ENCODE peak calls at places on chromosomes 4 and X, in eight cellular contexts. B, G, A, L, K, P, F and H are unnamed samples.

GRCh38 chr4:30789219-30789671 is 69.1 kb downstream of the PCDH7 start:
- DNase-seq in L (peak), K (no peak), B (no peak), A (no peak), P (no peak), F (no peak), G (no peak), H (no peak)

GRCh38 chr4:37960679-37961078 is 481 bp downstream of the PTTG2 start:
- DNase-seq in B (no peak), P (no peak), A (no peak), F (no peak), G (no peak), K (no peak), L (no peak), H (no peak)

GRCh38 chr4:153114771-153115321 is 89.4 kb upstream of the TRIM2 start:
- DNase-seq in F (peak), A (peak), B (no peak), G (no peak), P (no peak), L (peak), K (no peak), H (peak)

GRCh38 chr4:47641755-47642154 is 156.7 kb downstream of the ATP10D start:
- DNase-seq in K (no peak), P (no peak), G (no peak), L (no peak), B (no peak), F (peak), A (no peak), H (no peak)

GRCh38 chrX:123736333-123736921 is 3.6 kb upstream of the THOC2 start:
- DNase-seq in F (peak), G (peak), L (peak), P (no peak), B (no peak), A (peak), K (no peak), H (no peak)

GRCh38 chr4:1753692-1754311 is 32.5 kb downstream of the TACC3 start:
- DNase-seq in G (no peak), L (no peak), A (no peak), B (no peak), F (no peak), K (no peak), P (no peak), H (no peak)

GRCh38 chr4:15020502-15021286 is 18.4 kb downstream of the CPEB2 start:
- DNase-seq in K (no peak), A (no peak), F (no peak), G (no peak), L (no peak), B (no peak), P (no peak), H (no peak)

GRCh38 chr4:82429728-82430192 is 502 bp downstream of the HNRNPDL start:
- DNase-seq in B (no peak), L (no peak), G (no peak), A (no peak), F (no peak), K (peak), P (no peak), H (no peak)

GRCh38 chrX:40581333-40581910 is 652 bp downstream of the ATP6AP2 start:
- DNase-seq in P (no peak), B (no peak), A (peak), K (no peak), G (no peak), F (peak), L (no peak), H (no peak)

GRCh38 chr4:185637162-185637875 is 102.0 kb upstream of the PDLIM3 start:
- DNase-seq in P (no peak), L (peak), B (no peak), F (no peak), G (no peak), A (no peak), K (no peak), H (no peak)

GRCh38 chrX:3442685-3443084 is 96.2 kb upstream of the MXRA5 start:
- DNase-seq in G (no peak), B (no peak), P (no peak), L (no peak), K (no peak), A (no peak), F (no peak), H (no peak)

GRCh38 chrX:16664626-16665025 is 14.7 kb downstream of the S100G start:
- DNase-seq in K (no peak), F (no peak), B (no peak), P (no peak), A (no peak), L (no peak), G (no peak), H (no peak)

GRCh38 chr4:126563389-126563788 is 1069.4 kb upstream of the INTU start:
- DNase-seq in A (no peak), L (no peak), K (no peak), B (no peak), G (no peak), F (no peak), P (no peak), H (no peak)

GRCh38 chrX:80335062-80335830 is 85.0 kb upstream of the TENT5D start:
- DNase-seq in A (peak), K (peak), G (no peak), F (peak), P (peak), B (peak), L (peak), H (no peak)
- H3K4me3 ChIP-seq in A (peak), K (peak), G (no peak), F (peak), P (peak), B (peak), L (peak), H (peak)

GRCh38 chr4:24793219-24794005 is 2.0 kb upstream of the SOD3 start:
- DNase-seq in A (no peak), B (no peak), L (no peak), P (no peak), F (no peak), G (no peak), K (no peak), H (peak)
- TF ChIP-seq CTCF in A (peak), B (no peak), L (peak), P (peak), F (peak), G (peak), K (no peak), H (peak)

DNA sequence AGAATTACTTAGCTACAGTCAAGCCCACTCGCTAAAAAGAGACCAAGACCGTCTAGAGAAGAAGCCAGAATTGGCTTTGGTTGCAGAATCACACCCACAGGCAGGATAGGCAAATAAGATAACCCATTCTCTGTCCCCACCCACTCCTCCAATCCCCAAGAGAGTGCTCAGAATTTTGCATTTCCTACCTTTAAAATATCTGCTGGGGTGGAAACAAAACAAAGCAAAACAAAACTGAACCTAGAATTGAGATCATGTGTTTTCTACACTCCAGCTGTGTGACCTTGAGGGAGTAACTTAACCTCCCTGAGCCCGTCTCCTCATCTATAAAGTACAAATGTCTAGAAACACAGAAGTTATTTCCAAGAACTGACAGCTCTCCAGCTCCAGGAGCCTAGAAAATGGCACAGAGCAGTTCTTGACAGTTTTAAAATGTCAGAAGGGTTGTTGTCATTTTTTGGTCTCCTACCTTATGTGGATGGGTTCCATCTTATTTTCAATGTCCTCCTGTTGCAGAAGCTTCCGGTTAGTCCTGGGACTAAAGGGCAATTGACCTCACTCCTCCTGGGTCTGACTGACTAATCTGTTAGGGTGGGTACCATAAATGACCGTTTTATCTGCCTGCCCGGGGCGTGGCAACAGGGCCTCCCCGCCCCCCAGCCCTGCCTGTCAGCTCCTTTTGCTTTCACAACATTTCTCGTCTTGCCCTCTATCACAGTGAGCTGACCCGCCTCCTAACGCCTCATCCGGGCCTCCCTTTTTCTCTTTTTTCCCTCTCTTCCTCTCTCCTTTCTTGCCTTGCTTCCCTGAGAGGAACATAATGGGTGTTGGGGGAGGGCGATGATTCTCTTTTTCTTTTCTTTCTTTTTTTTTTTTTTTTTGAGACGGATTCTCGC is 114.0 kb downstream of the RBM47 start:
- DNase-seq in K (peak), L (peak), A (peak), G (no peak), F (peak), P (peak), B (no peak), H (peak)
- H3K4me3 ChIP-seq in K (peak), L (peak), A (no peak), G (no peak), F (no peak), P (no peak), B (peak), H (no peak)

DNA sequence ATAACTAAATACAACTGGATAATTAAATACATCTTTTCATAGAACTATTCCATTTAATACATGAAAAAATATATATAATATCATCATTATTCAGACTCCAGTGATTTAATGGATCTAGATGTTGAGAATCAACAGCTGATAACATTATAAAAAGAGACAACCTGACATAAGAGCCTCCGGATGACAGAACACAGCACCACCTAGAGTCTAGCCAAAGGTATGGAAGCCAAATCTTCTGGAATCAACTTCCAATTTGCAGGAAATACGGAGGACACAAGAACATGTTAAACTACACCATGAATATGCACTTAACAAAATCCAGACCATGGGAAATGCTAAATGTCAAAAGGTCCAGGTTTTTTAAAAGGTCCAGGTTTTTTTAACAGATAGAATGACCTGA is 55.0 kb downstream of the LRBA start:
- DNase-seq in L (peak), F (peak), K (no peak), A (peak), B (no peak), P (no peak), G (no peak), H (no peak)
- TF ChIP-seq CTCF in L (peak), F (peak), K (peak), A (peak), B (no peak), P (peak), G (peak), H (peak)

DNA sequence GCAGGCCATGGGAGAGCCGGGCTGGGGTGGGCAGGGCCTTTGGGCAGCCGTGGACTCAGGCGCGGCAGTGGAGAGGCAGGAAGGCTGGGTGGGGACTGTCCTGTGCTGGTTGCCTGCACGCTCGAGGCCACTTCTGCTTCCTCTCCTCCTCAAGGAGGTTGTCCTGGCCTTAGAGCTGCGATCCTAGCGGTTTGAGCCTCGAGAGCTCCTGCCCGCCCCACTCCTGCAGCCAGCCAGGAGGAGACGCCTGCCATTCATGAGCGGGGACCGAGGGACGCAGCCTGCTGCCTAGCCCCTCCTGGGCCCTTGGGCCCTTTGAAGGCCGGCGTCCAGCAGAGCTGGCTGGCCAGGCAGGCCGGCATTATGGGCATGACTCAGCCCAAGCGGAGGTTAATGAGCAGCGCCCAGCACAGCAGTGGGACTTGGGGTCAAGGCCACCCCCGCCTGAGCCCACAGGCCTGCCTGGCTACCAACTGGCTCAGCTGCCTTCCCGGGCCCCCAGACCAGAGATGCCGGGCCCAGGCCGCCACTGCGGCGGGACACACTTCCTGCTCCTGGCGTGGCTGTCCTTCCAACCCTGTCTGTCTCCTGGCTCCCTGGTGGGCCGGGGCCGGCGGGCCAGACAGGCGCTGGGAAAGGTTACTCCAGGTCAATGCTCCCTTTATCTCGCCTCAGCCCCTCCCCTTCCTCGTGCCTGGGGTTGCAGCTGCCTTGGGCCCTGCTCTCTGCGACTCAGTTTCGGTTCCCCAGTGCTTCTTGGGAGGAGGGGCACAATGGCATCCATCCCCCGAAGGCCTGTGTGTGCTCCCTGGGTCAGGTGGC is 1.8 kb downstream of the ABCD1 start:
- DNase-seq in K (peak), L (peak), A (peak), G (no peak), P (peak), B (peak), F (peak), H (peak)
- H3K4me3 ChIP-seq in K (peak), L (no peak), A (no peak), G (no peak), P (no peak), B (peak), F (peak), H (no peak)

GRCh38 chrX:41732260-41732659 is 8.3 kb downstream of the GPR82 start:
- DNase-seq in F (no peak), L (no peak), K (no peak), P (no peak), G (no peak), B (no peak), A (no peak), H (no peak)

GRCh38 chrX:41737065-41737464 is 13.1 kb downstream of the GPR82 start:
- DNase-seq in K (no peak), G (no peak), L (no peak), P (no peak), A (no peak), F (no peak), B (no peak), H (no peak)

GRCh38 chrX:41733939-41734338 is 10.0 kb downstream of the GPR82 start:
- DNase-seq in F (no peak), P (no peak), K (no peak), G (no peak), B (no peak), A (no peak), L (no peak), H (no peak)

GRCh38 chrX:41730101-41730500 is 6.1 kb downstream of the GPR82 start:
- DNase-seq in K (no peak), F (peak), B (no peak), L (no peak), G (no peak), A (peak), P (no peak), H (no peak)

DNA sequence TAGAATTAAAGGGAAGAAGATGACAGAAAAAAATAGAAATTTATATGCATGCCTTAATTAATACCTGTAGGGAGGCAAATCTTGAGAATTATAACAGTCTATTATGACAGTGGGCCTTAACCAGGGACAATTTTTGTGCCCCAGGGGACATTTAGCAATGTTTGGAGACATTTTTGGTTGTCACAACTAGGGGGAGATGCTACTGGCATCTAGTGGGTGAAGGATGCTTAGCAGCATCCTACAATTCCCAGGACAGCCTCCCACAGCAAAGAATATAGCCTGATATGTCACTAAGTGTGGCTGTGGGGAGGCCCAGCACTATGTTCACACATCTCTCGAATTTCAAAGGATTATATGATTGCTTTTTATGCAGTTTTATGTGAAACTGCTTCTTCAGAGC is 10.5 kb downstream of the GPR82 start:
- DNase-seq in G (no peak), B (no peak), F (peak), L (no peak), P (peak), K (no peak), A (peak), H (no peak)
- TF ChIP-seq CTCF in G (peak), B (no peak), F (peak), L (peak), P (peak), K (no peak), A (peak), H (no peak)

DNA sequence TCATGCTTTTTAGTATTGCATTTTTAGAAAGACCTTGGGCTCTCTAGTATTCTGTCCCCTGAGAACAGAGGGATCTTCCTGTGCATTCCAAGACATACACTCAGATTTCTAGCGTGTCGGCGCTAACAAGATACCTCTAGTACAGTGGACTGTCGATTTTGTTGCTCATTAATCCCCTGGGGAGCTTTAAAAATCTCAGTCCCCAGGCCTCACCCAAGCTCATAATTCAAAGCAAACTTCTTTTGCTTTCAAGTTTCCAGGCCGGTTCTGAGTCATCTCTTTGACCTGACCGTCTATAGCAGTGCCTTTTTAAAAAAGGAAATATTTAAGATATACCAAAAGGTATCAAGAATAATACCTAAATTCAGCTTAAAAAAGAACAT is 137.0 kb downstream of the AMMECR1 start:
- DNase-seq in F (peak), G (no peak), K (no peak), A (no peak), P (no peak), B (no peak), L (no peak), H (no peak)
- H3K4me3 ChIP-seq in F (no peak), G (no peak), K (no peak), A (no peak), P (no peak), B (no peak), L (no peak), H (no peak)

GRCh38 chr4:143203577-143203976 is 18.9 kb downstream of the USP38 start:
- DNase-seq in B (no peak), A (no peak), K (no peak), L (no peak), F (no peak), P (no peak), G (no peak), H (no peak)

GRCh38 chr4:143202824-143203223 is 18.1 kb downstream of the USP38 start:
- DNase-seq in L (no peak), P (no peak), F (no peak), G (no peak), A (peak), K (no peak), B (no peak), H (no peak)

GRCh38 chr4:143207555-143207954 is 22.8 kb downstream of the USP38 start:
- DNase-seq in L (peak), K (no peak), B (no peak), P (no peak), A (peak), G (no peak), F (peak), H (no peak)
- TF ChIP-seq CTCF in L (peak), K (no peak), B (no peak), P (peak), A (peak), G (peak), F (peak), H (peak)

GRCh38 chr4:155734951-155735350 is 23.9 kb upstream of the GUCY1B1 start:
- DNase-seq in K (no peak), P (no peak), A (no peak), B (no peak), L (no peak), F (no peak), G (no peak), H (no peak)
- H3K4me3 ChIP-seq in K (no peak), P (no peak), A (no peak), B (no peak), L (no peak), F (no peak), G (no peak), H (no peak)

GRCh38 chr4:83993774-83994173 is 457.9 kb downstream of the GPAT3 start:
- DNase-seq in P (peak), A (no peak), K (no peak), G (no peak), L (no peak), F (no peak), B (no peak), H (no peak)
- TF ChIP-seq CTCF in P (peak), A (peak), K (no peak), G (peak), L (peak), F (no peak), B (no peak), H (no peak)